ENCODE peak calls at places on chromosomes 2 and 18, in six cellular contexts. One of them, this sample, is unnamed.

GRCh38 chr2:178484245-178485041 is 4.2 kb downstream of the PLEKHA3 start:
- DNase-seq in A549: no peak
- DNase-seq in GM12878: no peak
- DNase-seq in K562: no peak
- DNase-seq in endothelial cell of umbilical vein: peak; percentile 53
- DNase-seq in HepG2: no peak
- DNase-seq in this sample: no peak

GRCh38 chr18:48638896-48639771 is 100.3 kb downstream of the CTIF start:
- DNase-seq in A549: no peak
- DNase-seq in GM12878: no peak
- DNase-seq in K562: no peak
- DNase-seq in endothelial cell of umbilical vein: no peak
- DNase-seq in HepG2: no peak
- DNase-seq in this sample: no peak

GRCh38 chr18:72086421-72086820 is 457.7 kb downstream of the CBLN2 start:
- DNase-seq in A549: no peak
- DNase-seq in GM12878: no peak
- DNase-seq in K562: no peak
- DNase-seq in endothelial cell of umbilical vein: peak; percentile 39
- DNase-seq in HepG2: peak; percentile 24
- DNase-seq in this sample: peak; percentile 49

GRCh38 chr18:78779996-78780718 is 199.5 kb upstream of the SALL3 start:
- DNase-seq in A549: no peak
- DNase-seq in GM12878: no peak
- DNase-seq in K562: no peak
- DNase-seq in endothelial cell of umbilical vein: no peak
- DNase-seq in HepG2: no peak
- DNase-seq in this sample: no peak

GRCh38 chr2:181138816-181139215 is 158.4 kb downstream of the UBE2E3 start:
- DNase-seq in A549: no peak
- DNase-seq in GM12878: no peak
- DNase-seq in K562: no peak
- DNase-seq in endothelial cell of umbilical vein: no peak
- DNase-seq in HepG2: no peak
- DNase-seq in this sample: peak; percentile 31

GRCh38 chr2:10123281-10123680 is 742 bp downstream of the RRM2 start:
- DNase-seq in A549: no peak
- DNase-seq in GM12878: no peak
- DNase-seq in K562: peak; percentile 12
- DNase-seq in endothelial cell of umbilical vein: no peak
- DNase-seq in HepG2: no peak
- DNase-seq in this sample: peak; percentile 38

GRCh38 chr2:149872041-149872440 is 284.5 kb upstream of the MMADHC start:
- DNase-seq in A549: no peak
- DNase-seq in GM12878: no peak
- DNase-seq in K562: no peak
- DNase-seq in endothelial cell of umbilical vein: no peak
- DNase-seq in HepG2: no peak
- DNase-seq in this sample: no peak

GRCh38 chr2:10531874-10532273 is 83.7 kb upstream of the ODC1 start:
- DNase-seq in A549: no peak
- DNase-seq in GM12878: no peak
- DNase-seq in K562: no peak
- DNase-seq in endothelial cell of umbilical vein: no peak
- DNase-seq in HepG2: no peak
- DNase-seq in this sample: no peak

GRCh38 chr2:180061085-180061484 is 54.0 kb upstream of the CWC22 start:
- DNase-seq in A549: no peak
- DNase-seq in GM12878: no peak
- DNase-seq in K562: no peak
- DNase-seq in endothelial cell of umbilical vein: no peak
- DNase-seq in HepG2: no peak
- DNase-seq in this sample: no peak

GRCh38 chr2:207792244-207792785 is 22.6 kb upstream of the FZD5 start:
- DNase-seq in A549: peak; percentile 82
- DNase-seq in GM12878: no peak
- DNase-seq in K562: peak; percentile 72
- DNase-seq in endothelial cell of umbilical vein: peak; percentile 75
- DNase-seq in HepG2: peak; percentile 84
- DNase-seq in this sample: peak; percentile 83
- TF ChIP-seq POLR2A in A549: no peak
- TF ChIP-seq POLR2A in GM12878: no peak
- TF ChIP-seq POLR2A in K562: peak; percentile 67
- TF ChIP-seq POLR2A in endothelial cell of umbilical vein: peak; percentile 47
- TF ChIP-seq POLR2A in HepG2: peak; percentile 44
- TF ChIP-seq POLR2A in this sample: peak; percentile 37

DNA sequence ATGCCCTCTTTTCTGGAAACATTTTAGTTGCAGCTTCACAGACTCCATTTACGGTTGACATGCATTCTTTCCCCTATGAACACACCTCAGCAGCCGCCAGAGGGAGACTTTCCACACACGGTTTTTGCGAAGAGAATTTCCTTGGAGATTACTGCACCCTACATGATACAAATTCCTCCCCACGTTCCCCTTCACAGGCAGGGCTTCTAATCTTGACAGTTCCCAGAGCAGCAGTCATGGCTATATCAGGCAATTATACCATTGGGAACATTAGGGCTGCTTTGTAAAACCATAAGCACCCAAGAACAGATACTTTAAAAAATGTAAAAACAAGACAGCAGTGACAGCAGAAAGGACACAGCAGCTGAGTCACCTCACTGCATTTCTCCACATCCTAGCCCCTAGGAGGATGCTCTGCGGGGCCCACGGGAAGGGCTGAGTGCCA is 253.8 kb downstream of the TGIF1 start:
- DNase-seq in A549: peak; percentile 51
- DNase-seq in GM12878: no peak
- DNase-seq in K562: peak; percentile 79
- DNase-seq in endothelial cell of umbilical vein: peak; percentile 65
- DNase-seq in HepG2: peak; percentile 41
- DNase-seq in this sample: peak; percentile 58
- TF ChIP-seq MAX in A549: no peak
- TF ChIP-seq MAX in GM12878: no peak
- TF ChIP-seq MAX in K562: no peak
- TF ChIP-seq MAX in endothelial cell of umbilical vein: no peak
- TF ChIP-seq MAX in HepG2: no peak
- TF ChIP-seq MAX in this sample: no peak

GRCh38 chr18:76880026-76880425 is 57.7 kb downstream of the ZNF236 start:
- DNase-seq in A549: no peak
- DNase-seq in GM12878: no peak
- DNase-seq in K562: no peak
- DNase-seq in endothelial cell of umbilical vein: no peak
- DNase-seq in HepG2: no peak
- DNase-seq in this sample: no peak

GRCh38 chr18:76886112-76886511 is 63.8 kb downstream of the ZNF236 start:
- DNase-seq in A549: no peak
- DNase-seq in GM12878: no peak
- DNase-seq in K562: no peak
- DNase-seq in endothelial cell of umbilical vein: no peak
- DNase-seq in HepG2: no peak
- DNase-seq in this sample: no peak

GRCh38 chr18:76889086-76889699 is 66.8 kb downstream of the ZNF236 start:
- DNase-seq in A549: no peak
- DNase-seq in GM12878: no peak
- DNase-seq in K562: no peak
- DNase-seq in endothelial cell of umbilical vein: no peak
- DNase-seq in HepG2: no peak
- DNase-seq in this sample: no peak

GRCh38 chr18:76882186-76882585 is 59.8 kb downstream of the ZNF236 start:
- DNase-seq in A549: no peak
- DNase-seq in GM12878: no peak
- DNase-seq in K562: no peak
- DNase-seq in endothelial cell of umbilical vein: no peak
- DNase-seq in HepG2: no peak
- DNase-seq in this sample: no peak

DNA sequence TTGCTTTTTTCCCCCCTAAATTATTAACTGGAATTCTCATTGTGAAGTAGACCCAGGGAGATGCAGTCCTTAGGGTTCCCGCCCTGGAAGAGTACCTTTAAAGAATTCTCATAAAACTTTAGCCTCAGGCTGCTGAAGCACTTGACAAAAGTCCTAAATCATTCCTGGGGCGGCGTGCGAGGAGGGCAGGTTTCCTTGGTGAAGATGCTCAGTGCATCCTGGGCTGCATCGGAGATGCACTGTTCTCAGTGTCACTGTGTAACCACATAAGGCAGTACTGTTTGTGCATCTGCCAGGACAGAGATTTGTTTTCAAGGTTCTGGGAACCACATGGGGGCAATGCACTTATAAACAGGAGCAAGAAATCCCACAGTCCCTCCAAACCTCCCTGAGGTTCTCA is 62.7 kb downstream of the ZNF236 start:
- DNase-seq in A549: no peak
- DNase-seq in GM12878: no peak
- DNase-seq in K562: no peak
- DNase-seq in endothelial cell of umbilical vein: no peak
- DNase-seq in HepG2: no peak
- DNase-seq in this sample: no peak
- TF ChIP-seq MYC in A549: no peak
- TF ChIP-seq MYC in GM12878: no peak
- TF ChIP-seq MYC in K562: no peak
- TF ChIP-seq MYC in endothelial cell of umbilical vein: no peak
- TF ChIP-seq MYC in HepG2: no peak
- TF ChIP-seq MYC in this sample: no peak

GRCh38 chr2:121768143-121768755 is 12.8 kb downstream of the TSN start:
- DNase-seq in A549: no peak
- DNase-seq in GM12878: no peak
- DNase-seq in K562: no peak
- DNase-seq in endothelial cell of umbilical vein: no peak
- DNase-seq in HepG2: no peak
- DNase-seq in this sample: no peak
- TF ChIP-seq POLR2A in A549: no peak
- TF ChIP-seq POLR2A in GM12878: no peak
- TF ChIP-seq POLR2A in K562: peak; percentile 64
- TF ChIP-seq POLR2A in endothelial cell of umbilical vein: no peak
- TF ChIP-seq POLR2A in HepG2: no peak
- TF ChIP-seq POLR2A in this sample: no peak

GRCh38 chr2:237894986-237895543 is 35.6 kb downstream of the RAMP1 start:
- DNase-seq in A549: no peak
- DNase-seq in GM12878: no peak
- DNase-seq in K562: no peak
- DNase-seq in endothelial cell of umbilical vein: no peak
- DNase-seq in HepG2: no peak
- DNase-seq in this sample: no peak

GRCh38 chr2:237896507-237896892 is 37.1 kb downstream of the RAMP1 start:
- DNase-seq in A549: no peak
- DNase-seq in GM12878: no peak
- DNase-seq in K562: no peak
- DNase-seq in endothelial cell of umbilical vein: no peak
- DNase-seq in HepG2: no peak
- DNase-seq in this sample: no peak

GRCh38 chr2:237894396-237894979 is 35.1 kb downstream of the RAMP1 start:
- DNase-seq in A549: no peak
- DNase-seq in GM12878: no peak
- DNase-seq in K562: no peak
- DNase-seq in endothelial cell of umbilical vein: no peak
- DNase-seq in HepG2: no peak
- DNase-seq in this sample: no peak

GRCh38 chr2:237896941-237897340 is 37.5 kb downstream of the RAMP1 start:
- DNase-seq in A549: no peak
- DNase-seq in GM12878: no peak
- DNase-seq in K562: no peak
- DNase-seq in endothelial cell of umbilical vein: no peak
- DNase-seq in HepG2: no peak
- DNase-seq in this sample: no peak

GRCh38 chr2:237895544-237896506 is 36.4 kb downstream of the RAMP1 start:
- DNase-seq in A549: no peak
- DNase-seq in GM12878: no peak
- DNase-seq in K562: no peak
- DNase-seq in endothelial cell of umbilical vein: no peak
- DNase-seq in HepG2: no peak
- DNase-seq in this sample: no peak
- TF ChIP-seq MAX in A549: no peak
- TF ChIP-seq MAX in GM12878: no peak
- TF ChIP-seq MAX in K562: no peak
- TF ChIP-seq MAX in endothelial cell of umbilical vein: no peak
- TF ChIP-seq MAX in HepG2: no peak
- TF ChIP-seq MAX in this sample: no peak

GRCh38 chr2:207599641-207600040 is 25.6 kb downstream of the METTL21A start:
- DNase-seq in A549: no peak
- DNase-seq in GM12878: no peak
- DNase-seq in K562: no peak
- DNase-seq in endothelial cell of umbilical vein: no peak
- DNase-seq in HepG2: no peak
- DNase-seq in this sample: no peak

GRCh38 chr2:207594731-207595130 is 30.5 kb downstream of the METTL21A start:
- DNase-seq in A549: no peak
- DNase-seq in GM12878: no peak
- DNase-seq in K562: no peak
- DNase-seq in endothelial cell of umbilical vein: no peak
- DNase-seq in HepG2: no peak
- DNase-seq in this sample: no peak

GRCh38 chr2:207601774-207602173 is 23.4 kb downstream of the METTL21A start:
- DNase-seq in A549: no peak
- DNase-seq in GM12878: no peak
- DNase-seq in K562: no peak
- DNase-seq in endothelial cell of umbilical vein: no peak
- DNase-seq in HepG2: no peak
- DNase-seq in this sample: no peak

GRCh38 chr2:207603486-207603885 is 21.7 kb downstream of the METTL21A start:
- DNase-seq in A549: no peak
- DNase-seq in GM12878: no peak
- DNase-seq in K562: no peak
- DNase-seq in endothelial cell of umbilical vein: no peak
- DNase-seq in HepG2: no peak
- DNase-seq in this sample: no peak

GRCh38 chr2:207600211-207600610 is 25.0 kb downstream of the METTL21A start:
- DNase-seq in A549: no peak
- DNase-seq in GM12878: no peak
- DNase-seq in K562: no peak
- DNase-seq in endothelial cell of umbilical vein: no peak
- DNase-seq in HepG2: no peak
- DNase-seq in this sample: no peak
- TF ChIP-seq MYC in A549: no peak
- TF ChIP-seq MYC in GM12878: no peak
- TF ChIP-seq MYC in K562: no peak
- TF ChIP-seq MYC in endothelial cell of umbilical vein: no peak
- TF ChIP-seq MYC in HepG2: no peak
- TF ChIP-seq MYC in this sample: no peak

This sample was measured in NB4.